ENCODE peak calls at places on chromosomes 7 and 10, in four cellular contexts. One of them, this sample, is unnamed.

GRCh38 chr7:32479574-32480200 is 10.5 kb downstream of the LSM5 start:
- DNase-seq in EL: peak
- DNase-seq in smooth muscle cell of the brain vasculature: peak
- DNase-seq in hypothalamus: no peak
- DNase-seq in this sample: peak

GRCh38 chr10:112006831-112007230 is 176.7 kb downstream of the GPAM start:
- DNase-seq in smooth muscle cell of the brain vasculature: no peak
- DNase-seq in EL: no peak
- DNase-seq in hypothalamus: no peak
- DNase-seq in this sample: no peak

GRCh38 chr10:76675951-76676587 is 961.5 kb downstream of the KCNMA1 start:
- DNase-seq in EL: peak
- DNase-seq in hypothalamus: peak
- DNase-seq in smooth muscle cell of the brain vasculature: peak
- DNase-seq in this sample: no peak

GRCh38 chr7:94284120-94284519 is 110.6 kb upstream of the COL1A2 start:
- DNase-seq in EL: no peak
- DNase-seq in smooth muscle cell of the brain vasculature: no peak
- DNase-seq in hypothalamus: no peak
- DNase-seq in this sample: no peak

GRCh38 chr7:5234852-5235831 is 45.1 kb downstream of the WIPI2 start:
- DNase-seq in smooth muscle cell of the brain vasculature: no peak
- DNase-seq in EL: peak
- DNase-seq in hypothalamus: no peak
- DNase-seq in this sample: no peak

GRCh38 chr10:107544706-107545520 is 380.4 kb upstream of the SORCS1 start:
- DNase-seq in hypothalamus: no peak
- DNase-seq in EL: no peak
- DNase-seq in smooth muscle cell of the brain vasculature: no peak
- DNase-seq in this sample: no peak

GRCh38 chr10:98466916-98467505 is 20.3 kb upstream of the HPS1 start:
- DNase-seq in EL: no peak
- DNase-seq in smooth muscle cell of the brain vasculature: no peak
- DNase-seq in hypothalamus: no peak
- DNase-seq in this sample: no peak

GRCh38 chr10:79493806-79494205 is 18.5 kb upstream of the EIF5AL1 start:
- DNase-seq in EL: no peak
- DNase-seq in smooth muscle cell of the brain vasculature: no peak
- DNase-seq in hypothalamus: no peak
- DNase-seq in this sample: no peak

GRCh38 chr7:47573758-47574472 is 8.0 kb downstream of the TNS3 start:
- DNase-seq in smooth muscle cell of the brain vasculature: no peak
- DNase-seq in EL: peak
- DNase-seq in hypothalamus: no peak
- DNase-seq in this sample: no peak